ENCODE peak calls at places on chromosomes 6 and 20, in six cellular contexts. One of them, this sample, is unnamed.

GRCh38 chr6:150924808-150925654 is 59.5 kb downstream of the MTHFD1L start:
- DNase-seq in RWPE2: no peak
- DNase-seq in choroid plexus epithelial cell: peak; percentile 68
- DNase-seq in cardiac muscle cell: peak; percentile 75
- DNase-seq in progenitor cell of endocrine pancreas: no peak
- DNase-seq in WTC11: no peak
- DNase-seq in this sample: no peak

GRCh38 chr6:169289671-169290408 is 36.2 kb upstream of the THBS2 start:
- DNase-seq in RWPE2: no peak
- DNase-seq in choroid plexus epithelial cell: peak; percentile 57
- DNase-seq in cardiac muscle cell: peak; percentile 97
- DNase-seq in progenitor cell of endocrine pancreas: no peak
- DNase-seq in WTC11: no peak
- DNase-seq in this sample: peak; percentile 14

GRCh38 chr20:35510946-35511735 is 18.3 kb downstream of the C20orf173 start:
- DNase-seq in RWPE2: no peak
- DNase-seq in choroid plexus epithelial cell: peak; percentile 17
- DNase-seq in cardiac muscle cell: peak; percentile 36
- DNase-seq in progenitor cell of endocrine pancreas: no peak
- DNase-seq in WTC11: no peak
- DNase-seq in this sample: no peak

GRCh38 chr6:26064619-26065257 is 22.5 kb upstream of the HFE start:
- DNase-seq in RWPE2: no peak
- DNase-seq in choroid plexus epithelial cell: peak; percentile 80
- DNase-seq in cardiac muscle cell: peak; percentile 74
- DNase-seq in progenitor cell of endocrine pancreas: no peak
- DNase-seq in WTC11: peak; percentile 26
- DNase-seq in this sample: peak; percentile 48

GRCh38 chr20:19401096-19401495 is 188.7 kb downstream of the SLC24A3 start:
- DNase-seq in RWPE2: no peak
- DNase-seq in choroid plexus epithelial cell: no peak
- DNase-seq in cardiac muscle cell: no peak
- DNase-seq in progenitor cell of endocrine pancreas: no peak
- DNase-seq in WTC11: no peak
- DNase-seq in this sample: no peak

GRCh38 chr6:85756982-85757381 is 114.3 kb upstream of the SYNCRIP start:
- DNase-seq in RWPE2: no peak
- DNase-seq in choroid plexus epithelial cell: peak; percentile 63
- DNase-seq in cardiac muscle cell: peak; percentile 54
- DNase-seq in progenitor cell of endocrine pancreas: no peak
- DNase-seq in WTC11: no peak
- DNase-seq in this sample: no peak

GRCh38 chr6:129050086-129050485 is 167.1 kb downstream of the LAMA2 start:
- DNase-seq in RWPE2: no peak
- DNase-seq in choroid plexus epithelial cell: peak; percentile 19
- DNase-seq in cardiac muscle cell: no peak
- DNase-seq in progenitor cell of endocrine pancreas: no peak
- DNase-seq in WTC11: no peak
- DNase-seq in this sample: no peak

GRCh38 chr6:166733900-166734299 is 106.8 kb upstream of the RPS6KA2 start:
- DNase-seq in RWPE2: no peak
- DNase-seq in choroid plexus epithelial cell: no peak
- DNase-seq in cardiac muscle cell: no peak
- DNase-seq in progenitor cell of endocrine pancreas: no peak
- DNase-seq in WTC11: no peak
- DNase-seq in this sample: no peak

GRCh38 chr6:90220273-90220672 is 76.4 kb downstream of the BACH2 start:
- DNase-seq in RWPE2: no peak
- DNase-seq in choroid plexus epithelial cell: no peak
- DNase-seq in cardiac muscle cell: no peak
- DNase-seq in progenitor cell of endocrine pancreas: no peak
- DNase-seq in WTC11: no peak
- DNase-seq in this sample: no peak

GRCh38 chr6:122779672-122780066 is at the start of gene FABP7:
- DNase-seq in RWPE2: no peak
- DNase-seq in choroid plexus epithelial cell: no peak
- DNase-seq in cardiac muscle cell: no peak
- DNase-seq in progenitor cell of endocrine pancreas: no peak
- DNase-seq in WTC11: no peak
- DNase-seq in this sample: no peak

GRCh38 chr6:154766993-154767392 is 33.8 kb downstream of the SCAF8 start:
- DNase-seq in RWPE2: no peak
- DNase-seq in choroid plexus epithelial cell: no peak
- DNase-seq in cardiac muscle cell: peak; percentile 33
- DNase-seq in progenitor cell of endocrine pancreas: no peak
- DNase-seq in WTC11: no peak
- DNase-seq in this sample: no peak

GRCh38 chr6:106556368-106556960 is 72.8 kb downstream of the RTN4IP1 start:
- DNase-seq in RWPE2: no peak
- DNase-seq in choroid plexus epithelial cell: peak; percentile 73
- DNase-seq in cardiac muscle cell: peak; percentile 54
- DNase-seq in progenitor cell of endocrine pancreas: no peak
- DNase-seq in WTC11: no peak
- DNase-seq in this sample: no peak

GRCh38 chr6:39688494-39688893 is 36.7 kb downstream of the KIF6 start:
- DNase-seq in RWPE2: no peak
- DNase-seq in choroid plexus epithelial cell: peak; percentile 95
- DNase-seq in cardiac muscle cell: peak; percentile 75
- DNase-seq in progenitor cell of endocrine pancreas: no peak
- DNase-seq in WTC11: no peak
- DNase-seq in this sample: no peak

GRCh38 chr6:16319813-16320532 is 81.6 kb downstream of the GMPR start:
- DNase-seq in RWPE2: no peak
- DNase-seq in choroid plexus epithelial cell: peak; percentile 93
- DNase-seq in cardiac muscle cell: peak; percentile 89
- DNase-seq in progenitor cell of endocrine pancreas: no peak
- DNase-seq in WTC11: no peak
- DNase-seq in this sample: peak; percentile 37

GRCh38 chr6:141107562-141108160 is 1025.1 kb upstream of the GJE1 start:
- DNase-seq in RWPE2: no peak
- DNase-seq in choroid plexus epithelial cell: peak; percentile 8
- DNase-seq in cardiac muscle cell: peak; percentile 14
- DNase-seq in progenitor cell of endocrine pancreas: no peak
- DNase-seq in WTC11: no peak
- DNase-seq in this sample: peak; percentile 6

GRCh38 chr6:48123601-48124000 is 12.6 kb upstream of the PTCHD4 start:
- DNase-seq in RWPE2: no peak
- DNase-seq in choroid plexus epithelial cell: no peak
- DNase-seq in cardiac muscle cell: no peak
- DNase-seq in progenitor cell of endocrine pancreas: no peak
- DNase-seq in WTC11: no peak
- DNase-seq in this sample: no peak

GRCh38 chr20:24948939-24949679 is at the start of gene CST7:
- DNase-seq in RWPE2: peak; percentile 57
- DNase-seq in choroid plexus epithelial cell: no peak
- DNase-seq in cardiac muscle cell: peak; percentile 6
- DNase-seq in progenitor cell of endocrine pancreas: no peak
- DNase-seq in WTC11: no peak
- DNase-seq in this sample: no peak

GRCh38 chr6:35013701-35014100 is 124.6 kb downstream of the ANKS1A start:
- DNase-seq in RWPE2: no peak
- DNase-seq in choroid plexus epithelial cell: no peak
- DNase-seq in cardiac muscle cell: no peak
- DNase-seq in progenitor cell of endocrine pancreas: no peak
- DNase-seq in WTC11: no peak
- DNase-seq in this sample: no peak

GRCh38 chr6:16486661-16487060 is 248.3 kb downstream of the GMPR start:
- DNase-seq in RWPE2: no peak
- DNase-seq in choroid plexus epithelial cell: no peak
- DNase-seq in cardiac muscle cell: no peak
- DNase-seq in progenitor cell of endocrine pancreas: no peak
- DNase-seq in WTC11: no peak
- DNase-seq in this sample: no peak

GRCh38 chr6:150153905-150154492 is 11.2 kb downstream of the PPP1R14C start:
- DNase-seq in RWPE2: no peak
- DNase-seq in choroid plexus epithelial cell: no peak
- DNase-seq in cardiac muscle cell: peak; percentile 12
- DNase-seq in progenitor cell of endocrine pancreas: no peak
- DNase-seq in WTC11: no peak
- DNase-seq in this sample: no peak

DNA sequence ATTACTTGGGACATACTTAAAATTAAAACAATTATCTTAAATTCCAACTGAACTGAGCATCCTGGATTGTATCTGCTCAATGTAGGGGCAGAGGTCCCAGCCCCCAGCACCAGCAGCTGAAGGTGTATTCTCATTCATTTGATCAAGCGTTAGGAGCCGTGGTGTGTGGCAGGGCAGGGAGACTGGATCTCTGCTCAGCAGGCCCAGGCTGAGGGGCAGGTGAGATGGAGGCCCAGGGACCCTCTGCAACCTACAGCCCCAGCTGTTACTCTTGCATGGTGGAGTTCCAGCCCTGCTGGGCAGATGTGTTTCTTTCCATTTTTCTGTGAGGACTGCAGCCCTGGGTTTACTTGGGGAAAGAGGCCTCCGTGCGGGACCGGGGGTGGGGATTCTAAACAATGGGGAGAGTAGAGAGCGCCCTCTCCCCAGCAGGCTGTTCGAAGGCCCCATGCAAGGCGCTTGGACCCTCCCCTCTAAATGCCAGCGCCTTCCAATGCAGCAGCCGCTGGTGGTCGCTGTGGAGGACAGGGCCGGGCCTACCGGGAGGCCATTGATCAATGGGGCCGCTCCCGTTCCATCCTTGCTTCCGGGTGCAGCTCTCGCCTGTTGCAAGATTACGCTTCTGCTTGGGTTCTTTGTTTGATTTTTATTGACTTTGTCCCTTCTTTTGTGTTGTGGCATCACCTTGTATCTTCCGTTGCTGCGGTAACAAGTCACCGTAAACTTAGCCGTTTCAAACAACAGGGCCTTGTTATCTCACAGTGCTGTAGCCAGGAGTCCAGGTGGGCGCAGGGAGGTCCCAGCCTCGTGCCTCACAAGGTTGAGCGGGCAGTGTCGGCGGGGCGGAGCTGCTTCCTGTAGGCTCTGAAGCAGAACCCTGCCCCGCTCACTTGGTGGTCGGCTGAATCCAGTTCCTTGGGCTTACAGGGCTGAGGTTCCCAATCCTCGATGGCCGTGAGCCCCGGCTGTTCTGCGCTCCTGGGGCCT is 134.8 kb upstream of the PHACTR3 start:
- DNase-seq in RWPE2: peak; percentile 82
- DNase-seq in choroid plexus epithelial cell: no peak
- DNase-seq in cardiac muscle cell: no peak
- DNase-seq in progenitor cell of endocrine pancreas: no peak
- DNase-seq in WTC11: peak; percentile 48
- DNase-seq in this sample: no peak
- TF ChIP-seq CTCF in RWPE2: no peak
- TF ChIP-seq CTCF in choroid plexus epithelial cell: no peak
- TF ChIP-seq CTCF in cardiac muscle cell: no peak
- TF ChIP-seq CTCF in progenitor cell of endocrine pancreas: peak; percentile 27
- TF ChIP-seq CTCF in WTC11: no peak
- TF ChIP-seq CTCF in this sample: no peak

GRCh38 chr20:49978685-49979029 is 4.1 kb upstream of the SNAI1 start:
- DNase-seq in RWPE2: no peak
- DNase-seq in choroid plexus epithelial cell: no peak
- DNase-seq in cardiac muscle cell: no peak
- DNase-seq in progenitor cell of endocrine pancreas: no peak
- DNase-seq in WTC11: no peak
- DNase-seq in this sample: no peak
- TF ChIP-seq CTCF in RWPE2: no peak
- TF ChIP-seq CTCF in choroid plexus epithelial cell: no peak
- TF ChIP-seq CTCF in cardiac muscle cell: no peak
- TF ChIP-seq CTCF in progenitor cell of endocrine pancreas: no peak
- TF ChIP-seq CTCF in WTC11: no peak
- TF ChIP-seq CTCF in this sample: no peak

GRCh38 chr20:62707981-62708521 is 585 bp upstream of the NTSR1 start:
- DNase-seq in RWPE2: no peak
- DNase-seq in choroid plexus epithelial cell: no peak
- DNase-seq in cardiac muscle cell: no peak
- DNase-seq in progenitor cell of endocrine pancreas: no peak
- DNase-seq in WTC11: peak; percentile 83
- DNase-seq in this sample: peak; percentile 68
- TF ChIP-seq CTCF in RWPE2: peak; percentile 51
- TF ChIP-seq CTCF in choroid plexus epithelial cell: peak; percentile 28
- TF ChIP-seq CTCF in cardiac muscle cell: peak; percentile 22
- TF ChIP-seq CTCF in progenitor cell of endocrine pancreas: peak; percentile 57
- TF ChIP-seq CTCF in WTC11: peak; percentile 53
- TF ChIP-seq CTCF in this sample: peak; percentile 78

GRCh38 chr20:32945710-32946221 is 58.5 kb downstream of the SUN5 start:
- DNase-seq in RWPE2: no peak
- DNase-seq in choroid plexus epithelial cell: peak; percentile 67
- DNase-seq in cardiac muscle cell: peak; percentile 43
- DNase-seq in progenitor cell of endocrine pancreas: no peak
- DNase-seq in WTC11: no peak
- DNase-seq in this sample: peak; percentile 33
- TF ChIP-seq CTCF in RWPE2: peak; percentile 91
- TF ChIP-seq CTCF in choroid plexus epithelial cell: peak; percentile 73
- TF ChIP-seq CTCF in cardiac muscle cell: peak; percentile 68
- TF ChIP-seq CTCF in progenitor cell of endocrine pancreas: peak; percentile 63
- TF ChIP-seq CTCF in WTC11: peak; percentile 32
- TF ChIP-seq CTCF in this sample: peak; percentile 75

GRCh38 chr6:68975064-68975463 is 340.0 kb downstream of the ADGRB3 start:
- DNase-seq in RWPE2: no peak
- DNase-seq in choroid plexus epithelial cell: peak; percentile 30
- DNase-seq in cardiac muscle cell: peak; percentile 1
- DNase-seq in progenitor cell of endocrine pancreas: no peak
- DNase-seq in WTC11: peak; percentile 19
- DNase-seq in this sample: peak; percentile 47
- TF ChIP-seq CTCF in RWPE2: no peak
- TF ChIP-seq CTCF in choroid plexus epithelial cell: peak; percentile 47
- TF ChIP-seq CTCF in cardiac muscle cell: no peak
- TF ChIP-seq CTCF in progenitor cell of endocrine pancreas: no peak
- TF ChIP-seq CTCF in WTC11: no peak
- TF ChIP-seq CTCF in this sample: no peak

DNA sequence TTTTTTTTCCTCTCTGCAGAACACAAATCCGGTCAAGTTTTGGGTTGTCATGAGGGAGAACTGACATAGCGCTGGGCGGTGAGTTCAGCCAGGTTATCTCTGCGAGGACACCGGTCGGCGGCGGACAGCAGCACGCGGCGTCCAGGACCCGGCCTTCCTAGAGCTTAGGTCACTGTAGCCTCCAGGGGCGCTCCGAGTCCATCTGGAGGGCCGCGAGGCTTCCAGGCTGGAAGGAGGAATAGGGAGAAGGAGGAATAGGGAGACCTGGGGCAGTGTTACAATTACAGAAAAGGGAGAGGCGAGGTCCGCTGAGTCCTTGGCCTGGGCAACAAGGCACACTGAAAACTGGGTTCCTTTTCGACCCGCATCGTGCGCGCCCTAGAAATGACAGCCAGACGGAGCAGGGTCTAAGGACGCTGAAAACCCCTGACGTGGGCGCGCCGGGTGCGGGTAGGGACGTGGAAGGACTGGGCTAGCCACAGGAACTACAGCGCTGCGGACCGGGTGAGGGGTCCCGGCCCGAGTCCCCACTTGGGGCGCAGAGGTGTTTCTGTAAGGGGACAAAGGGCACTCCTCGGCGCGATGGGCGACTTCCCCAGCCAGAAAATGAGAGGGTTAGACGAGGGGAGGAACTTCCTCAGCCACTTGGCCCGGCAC is 536 bp upstream of the FNDC1 start:
- DNase-seq in RWPE2: no peak
- DNase-seq in choroid plexus epithelial cell: no peak
- DNase-seq in cardiac muscle cell: peak; percentile 64
- DNase-seq in progenitor cell of endocrine pancreas: peak; percentile 39
- DNase-seq in WTC11: peak; percentile 79
- DNase-seq in this sample: peak; percentile 69
- TF ChIP-seq CTCF in RWPE2: no peak
- TF ChIP-seq CTCF in choroid plexus epithelial cell: peak; percentile 32
- TF ChIP-seq CTCF in cardiac muscle cell: peak; percentile 58
- TF ChIP-seq CTCF in progenitor cell of endocrine pancreas: peak; percentile 55
- TF ChIP-seq CTCF in WTC11: peak; percentile 32
- TF ChIP-seq CTCF in this sample: peak; percentile 37